ENCODE peak calls at places on chromosomes 5 and 9, in five cellular contexts. D, H, L, X and N are unnamed samples.

GRCh38 chr5:109529520-109529919 is 119.7 kb upstream of the PJA2 start:
- DNase-seq in D (peak), H (no peak), L (no peak), X (peak), N (no peak)

GRCh38 chr5:139765409-139766217 is 30.0 kb upstream of the PSD2 start:
- DNase-seq in D (peak), H (peak), L (peak), X (peak), N (peak)

GRCh38 chr9:118975736-118976135 is 393.5 kb downstream of the BRINP1 start:
- DNase-seq in D (no peak), H (no peak), L (no peak), X (no peak), N (no peak)

GRCh38 chr9:98742325-98743280 is 33.9 kb upstream of the GABBR2 start:
- DNase-seq in D (peak), H (no peak), L (no peak), X (no peak), N (peak)

GRCh38 chr5:154811653-154812465 is 38.5 kb downstream of the FAXDC2 start:
- DNase-seq in D (peak), H (peak), L (peak), X (peak), N (peak)

GRCh38 chr9:78383130-78383529 is 86.2 kb downstream of the PSAT1 start:
- DNase-seq in D (peak), H (no peak), L (no peak), X (no peak), N (peak)

GRCh38 chr9:124013263-124014211 is 2.0 kb downstream of the LHX2 start:
- DNase-seq in D (no peak), H (no peak), L (no peak), X (no peak), N (no peak)

GRCh38 chr5:169442354-169443248 is 141.0 kb upstream of the SPDL1 start:
- DNase-seq in D (no peak), H (no peak), L (no peak), X (no peak), N (no peak)

GRCh38 chr9:133514475-133515239 is 10.1 kb downstream of the MYMK start:
- DNase-seq in D (no peak), H (no peak), L (no peak), X (no peak), N (no peak)

GRCh38 chr5:53170748-53171349 is 61.3 kb upstream of the MOCS2 start:
- DNase-seq in D (peak), H (no peak), L (no peak), X (peak), N (peak)

GRCh38 chr9:110620726-110621125 is 41.2 kb upstream of the SVEP1 start:
- DNase-seq in D (no peak), H (no peak), L (no peak), X (no peak), N (no peak)

GRCh38 chr5:28580616-28581015 is 1542.2 kb upstream of the CDH9 start:
- DNase-seq in D (peak), H (no peak), L (no peak), X (no peak), N (peak)

GRCh38 chr9:33381231-33381791 is 21.1 kb downstream of the AQP7 start:
- DNase-seq in D (no peak), H (peak), L (no peak), X (no peak), N (peak)

GRCh38 chr5:107806271-107806670 is 135.5 kb upstream of the EFNA5 start:
- DNase-seq in D (no peak), H (no peak), L (no peak), X (no peak), N (no peak)

GRCh38 chr5:96601811-96602244 is 60.3 kb upstream of the CAST start:
- DNase-seq in D (peak), H (no peak), L (peak), X (peak), N (peak)

GRCh38 chr5:173451031-173451430 is 122.8 kb upstream of the STC2 start:
- DNase-seq in D (peak), H (no peak), L (no peak), X (no peak), N (peak)